ENCODE peak calls at places on chromosomes 12 and 14, in six cellular contexts. One of them, this sample, is unnamed.

GRCh38 chr14:91009501-91010152 is 50.8 kb downstream of the RPS6KA5 start:
- DNase-seq in heart right ventricle: no peak
- DNase-seq in central memory CD4-positive, alpha-beta T cell: peak
- DNase-seq in iris pigment epithelial cell: no peak
- DNase-seq in mucosa of descending colon: no peak
- DNase-seq in AG08395: no peak
- DNase-seq in this sample: peak

GRCh38 chr12:68358532-68359485 is 26.6 kb upstream of the MDM1 start:
- DNase-seq in heart right ventricle: peak
- DNase-seq in central memory CD4-positive, alpha-beta T cell: peak
- DNase-seq in iris pigment epithelial cell: peak
- DNase-seq in mucosa of descending colon: peak
- DNase-seq in AG08395: peak
- DNase-seq in this sample: peak

GRCh38 chr12:105369014-105369413 is 38.5 kb downstream of the C12orf75 start:
- DNase-seq in heart right ventricle: no peak
- DNase-seq in central memory CD4-positive, alpha-beta T cell: no peak
- DNase-seq in iris pigment epithelial cell: peak
- DNase-seq in mucosa of descending colon: peak
- DNase-seq in AG08395: peak
- DNase-seq in this sample: no peak

GRCh38 chr14:79044894-79045624 is 874.9 kb downstream of the NRXN3 start:
- DNase-seq in heart right ventricle: no peak
- DNase-seq in central memory CD4-positive, alpha-beta T cell: no peak
- DNase-seq in iris pigment epithelial cell: peak
- DNase-seq in mucosa of descending colon: peak
- DNase-seq in AG08395: no peak
- DNase-seq in this sample: no peak

GRCh38 chr12:124388679-124389536 is 94.0 kb downstream of the RFLNA start:
- DNase-seq in heart right ventricle: peak
- DNase-seq in central memory CD4-positive, alpha-beta T cell: peak
- DNase-seq in iris pigment epithelial cell: peak
- DNase-seq in mucosa of descending colon: peak
- DNase-seq in AG08395: peak
- DNase-seq in this sample: peak

GRCh38 chr12:123847019-123847418 is 84.9 kb downstream of the DNAH10 start:
- DNase-seq in heart right ventricle: no peak
- DNase-seq in central memory CD4-positive, alpha-beta T cell: no peak
- DNase-seq in iris pigment epithelial cell: no peak
- DNase-seq in mucosa of descending colon: no peak
- DNase-seq in AG08395: no peak
- DNase-seq in this sample: no peak

GRCh38 chr14:86596024-86596423 is 1066.1 kb downstream of the FLRT2 start:
- DNase-seq in heart right ventricle: no peak
- DNase-seq in central memory CD4-positive, alpha-beta T cell: no peak
- DNase-seq in iris pigment epithelial cell: no peak
- DNase-seq in mucosa of descending colon: no peak
- DNase-seq in AG08395: no peak
- DNase-seq in this sample: no peak

GRCh38 chr12:4120316-4120920 is 153.1 kb upstream of the CCND2 start:
- DNase-seq in heart right ventricle: no peak
- DNase-seq in central memory CD4-positive, alpha-beta T cell: no peak
- DNase-seq in iris pigment epithelial cell: no peak
- DNase-seq in mucosa of descending colon: no peak
- DNase-seq in AG08395: no peak
- DNase-seq in this sample: no peak

GRCh38 chr14:69531135-69531534 is 43.5 kb downstream of the CCDC177 start:
- DNase-seq in heart right ventricle: no peak
- DNase-seq in central memory CD4-positive, alpha-beta T cell: no peak
- DNase-seq in iris pigment epithelial cell: no peak
- DNase-seq in mucosa of descending colon: no peak
- DNase-seq in AG08395: no peak
- DNase-seq in this sample: no peak

This sample was measured in GM06990.